ENCODE peak calls at places on chromosomes 3 and 15, in nine cellular contexts. M is neuronal stem cell, K is testis, O is stomach, N is astrocyte of the spinal cord, S is SJSA1, L is tibial nerve, J is GM23248, Y is bronchial epithelial cell. P is an unnamed sample.

GRCh38 chr3:57169872-57170623 is 4.9 kb upstream of the IL17RD start:
- DNase-seq in O (peak), K (peak), L (no peak), J (peak), M (peak), N (peak), Y (peak), S (peak), P (no peak)

GRCh38 chr3:23659274-23659673 is 146.5 kb upstream of the UBE2E1 start:
- DNase-seq in M (no peak), N (no peak), L (no peak), K (no peak), S (no peak), Y (no peak), O (no peak), J (no peak), P (no peak)

GRCh38 chr3:130093741-130094391 is 12.2 kb downstream of the ALG1L2 start:
- DNase-seq in K (no peak), S (no peak), J (no peak), M (no peak), L (no peak), O (no peak), Y (no peak), N (no peak), P (no peak)

GRCh38 chr3:130258532-130258952 is 86.9 kb upstream of the COL6A5 start:
- DNase-seq in N (no peak), Y (peak), J (peak), K (no peak), M (no peak), S (no peak), O (no peak), L (no peak), P (peak)

GRCh38 chr3:1195922-1196321 is 103.1 kb downstream of the CNTN6 start:
- DNase-seq in M (no peak), N (peak), O (no peak), L (no peak), K (no peak), J (peak), S (no peak), Y (peak), P (peak)

GRCh38 chr15:85793641-85794597 is 806 bp downstream of the KLHL25 start:
- DNase-seq in O (peak), Y (no peak), N (peak), J (peak), M (peak), L (no peak), S (no peak), K (peak), P (no peak)

GRCh38 chr3:22928716-22929115 is 274.4 kb upstream of the UBE2E2 start:
- DNase-seq in S (no peak), K (no peak), N (no peak), M (no peak), L (no peak), O (no peak), J (no peak), Y (no peak), P (no peak)

GRCh38 chr3:136070953-136071949 is 105.7 kb downstream of the PPP2R3A start:
- DNase-seq in Y (peak), S (peak), L (no peak), J (peak), N (peak), O (no peak), K (peak), M (no peak), P (no peak)

GRCh38 chr3:40841131-40841530 is 316.4 kb downstream of the ZNF621 start:
- DNase-seq in S (no peak), K (peak), M (no peak), L (no peak), O (no peak), Y (peak), N (no peak), J (no peak), P (no peak)

GRCh38 chr15:59168536-59168935 is 38.1 kb upstream of the LDHAL6B start:
- DNase-seq in O (no peak), M (no peak), Y (peak), K (no peak), N (no peak), J (peak), L (no peak), S (no peak), P (peak)

GRCh38 chr15:83654379-83655236 is 685 bp downstream of the ADAMTSL3 start:
- DNase-seq in K (peak), N (no peak), O (peak), L (no peak), S (no peak), J (peak), M (no peak), Y (no peak), P (no peak)

GRCh38 chr3:59432676-59433075 is 382.9 kb upstream of the CFAP20DC start:
- DNase-seq in N (no peak), J (peak), S (no peak), M (no peak), O (no peak), K (no peak), L (no peak), Y (peak), P (no peak)

GRCh38 chr3:197028711-197029510 is 706 bp downstream of the MELTF start:
- DNase-seq in O (no peak), L (no peak), K (no peak), S (no peak), J (peak), M (no peak), N (no peak), Y (no peak), P (no peak)

GRCh38 chr3:71447197-71447596 is 136.3 kb downstream of the FOXP1 start:
- DNase-seq in K (no peak), O (no peak), S (no peak), J (no peak), L (no peak), Y (no peak), N (no peak), M (no peak), P (no peak)
- H3K4me3 ChIP-seq in K (no peak), O (no peak), S (no peak), J (no peak), L (no peak), Y (no peak), N (no peak), M (no peak), P (no peak)

DNA sequence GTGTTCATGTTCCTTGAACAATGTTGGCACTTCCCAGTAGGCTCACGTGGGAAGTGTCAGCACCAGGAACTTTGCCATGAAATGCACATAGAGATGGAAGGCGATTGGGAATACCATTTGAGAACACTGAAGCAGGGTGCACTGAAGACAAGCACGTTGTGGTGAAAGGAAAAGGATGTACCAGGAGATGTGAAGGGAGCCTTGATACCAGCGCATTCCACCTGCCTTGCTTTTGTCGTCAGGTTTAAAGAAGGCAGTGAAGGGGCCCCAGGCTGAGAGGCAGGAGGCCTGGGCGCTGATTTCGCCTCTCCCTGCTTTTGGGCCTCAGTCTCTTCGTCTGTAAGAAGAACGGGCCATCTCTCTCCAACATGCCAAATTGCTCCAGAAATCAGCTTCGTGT is 194.5 kb upstream of the HES1 start:
- DNase-seq in K (no peak), O (no peak), N (no peak), S (no peak), M (no peak), L (no peak), J (no peak), Y (no peak), P (no peak)
- H3K4me3 ChIP-seq in K (no peak), O (no peak), N (no peak), S (no peak), M (no peak), L (no peak), J (no peak), Y (no peak), P (no peak)

GRCh38 chr3:140844072-140844471 is 97.6 kb upstream of the SLC25A36 start:
- DNase-seq in M (no peak), K (no peak), O (no peak), S (no peak), J (no peak), N (no peak), Y (no peak), L (no peak), P (no peak)
- H3K4me3 ChIP-seq in M (no peak), K (no peak), O (no peak), S (no peak), J (no peak), N (no peak), Y (no peak), L (no peak), P (no peak)

GRCh38 chr15:34039180-34039486 is at the start of gene AVEN:
- DNase-seq in M (no peak), O (no peak), J (no peak), S (no peak), N (no peak), Y (no peak), K (no peak), L (no peak), P (no peak)

GRCh38 chr15:34043391-34043790 is 4.4 kb upstream of the AVEN start:
- DNase-seq in Y (no peak), J (no peak), L (no peak), M (no peak), K (no peak), O (no peak), N (no peak), S (no peak), P (no peak)

GRCh38 chr15:34038023-34038403 is 991 bp downstream of the AVEN start:
- DNase-seq in K (no peak), O (no peak), L (no peak), N (no peak), M (no peak), Y (no peak), J (no peak), S (no peak), P (no peak)

GRCh38 chr15:34038404-34039179 is 412 bp downstream of the AVEN start:
- DNase-seq in O (peak), Y (peak), N (peak), S (peak), J (peak), L (peak), K (peak), M (peak), P (no peak)

GRCh38 chr15:34039506-34040123 is 611 bp upstream of the AVEN start:
- DNase-seq in O (no peak), J (peak), N (peak), S (no peak), K (no peak), M (no peak), Y (peak), L (no peak), P (no peak)
- H3K4me3 ChIP-seq in O (peak), J (peak), N (peak), S (peak), K (peak), M (peak), Y (peak), L (peak), P (peak)

DNA sequence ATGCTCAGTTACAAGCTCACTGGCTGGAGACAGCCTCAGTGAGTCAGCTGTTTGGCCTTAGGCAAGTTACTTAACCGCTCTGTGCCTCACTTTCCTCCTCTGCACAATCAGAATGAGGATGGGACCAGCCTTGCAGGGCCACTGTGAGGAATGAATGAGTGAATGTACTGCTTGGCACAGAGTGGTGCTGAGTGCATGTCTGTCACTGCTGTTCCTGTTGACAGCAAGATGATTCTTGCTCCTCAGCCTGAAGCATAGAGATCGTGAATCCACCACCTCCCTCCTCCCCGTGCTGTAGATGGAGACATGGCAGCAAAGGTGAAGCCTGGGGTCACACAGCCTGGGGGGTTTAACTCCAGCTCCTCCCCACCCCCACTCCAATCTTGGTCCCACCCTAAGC is 14.6 kb upstream of the GRIP2 start:
- DNase-seq in N (no peak), L (no peak), J (peak), S (no peak), M (no peak), Y (no peak), O (no peak), K (no peak), P (no peak)
- H3K4me3 ChIP-seq in N (no peak), L (no peak), J (no peak), S (no peak), M (no peak), Y (no peak), O (no peak), K (no peak), P (no peak)

GRCh38 chr3:184601576-184602405 is 40.2 kb downstream of the EPHB3 start:
- DNase-seq in N (no peak), J (no peak), O (no peak), K (no peak), M (no peak), Y (no peak), S (no peak), L (no peak), P (no peak)

GRCh38 chr3:184604039-184604955 is 42.7 kb downstream of the EPHB3 start:
- DNase-seq in O (no peak), J (peak), K (peak), L (no peak), N (no peak), M (no peak), S (no peak), Y (no peak), P (no peak)

GRCh38 chr3:184604956-184605290 is 43.3 kb downstream of the EPHB3 start:
- DNase-seq in O (no peak), N (no peak), J (no peak), K (no peak), M (no peak), Y (no peak), S (no peak), L (no peak), P (no peak)

GRCh38 chr3:184602406-184603155 is 41.0 kb downstream of the EPHB3 start:
- DNase-seq in S (no peak), M (no peak), L (no peak), J (no peak), O (no peak), K (peak), Y (no peak), N (no peak), P (no peak)

DNA sequence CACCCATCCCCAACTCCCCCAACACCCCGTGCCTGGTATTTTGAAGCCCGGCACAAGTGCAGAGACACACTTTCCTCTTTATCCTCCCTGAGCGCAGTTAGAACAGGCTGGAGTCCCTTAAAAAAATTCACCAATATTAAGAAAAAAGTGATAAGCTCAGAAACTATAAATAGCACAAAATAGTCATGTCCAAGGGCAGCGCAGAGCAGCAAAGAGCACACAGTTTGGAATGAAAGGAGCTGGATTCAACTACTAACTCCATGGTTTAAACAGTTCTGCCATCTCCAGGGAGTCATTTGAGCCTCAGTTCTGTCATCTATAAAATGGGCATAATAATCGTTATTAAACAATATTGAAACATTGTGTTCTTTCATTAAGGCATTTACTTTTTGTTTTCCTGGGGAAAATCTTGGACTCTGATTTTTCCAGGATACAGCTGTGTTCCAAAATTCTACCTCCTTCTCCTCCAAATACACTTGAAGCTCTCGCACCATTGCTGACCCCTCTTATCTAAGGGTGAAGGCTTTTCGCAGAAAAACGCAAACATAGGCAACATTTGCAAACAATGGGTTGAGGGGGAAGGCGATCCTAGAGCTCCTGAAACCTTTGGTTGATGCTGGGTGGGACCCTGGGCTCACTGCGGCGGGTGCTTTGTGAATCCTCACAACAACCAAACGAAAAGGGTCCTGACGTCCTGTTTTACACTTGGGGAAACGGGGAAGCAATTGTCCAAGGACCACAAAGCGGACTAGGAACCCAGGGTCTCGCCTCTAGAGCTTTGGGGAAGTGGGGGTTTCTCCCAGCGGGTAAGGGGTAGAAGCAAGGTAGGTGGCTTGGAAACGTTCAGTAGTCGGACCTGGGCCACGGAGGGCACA is 41.8 kb downstream of the EPHB3 start:
- DNase-seq in J (no peak), O (no peak), S (no peak), L (no peak), Y (no peak), N (no peak), M (no peak), K (no peak), P (no peak)
- H3K4me3 ChIP-seq in J (peak), O (peak), S (no peak), L (peak), Y (no peak), N (no peak), M (peak), K (peak), P (no peak)

DNA sequence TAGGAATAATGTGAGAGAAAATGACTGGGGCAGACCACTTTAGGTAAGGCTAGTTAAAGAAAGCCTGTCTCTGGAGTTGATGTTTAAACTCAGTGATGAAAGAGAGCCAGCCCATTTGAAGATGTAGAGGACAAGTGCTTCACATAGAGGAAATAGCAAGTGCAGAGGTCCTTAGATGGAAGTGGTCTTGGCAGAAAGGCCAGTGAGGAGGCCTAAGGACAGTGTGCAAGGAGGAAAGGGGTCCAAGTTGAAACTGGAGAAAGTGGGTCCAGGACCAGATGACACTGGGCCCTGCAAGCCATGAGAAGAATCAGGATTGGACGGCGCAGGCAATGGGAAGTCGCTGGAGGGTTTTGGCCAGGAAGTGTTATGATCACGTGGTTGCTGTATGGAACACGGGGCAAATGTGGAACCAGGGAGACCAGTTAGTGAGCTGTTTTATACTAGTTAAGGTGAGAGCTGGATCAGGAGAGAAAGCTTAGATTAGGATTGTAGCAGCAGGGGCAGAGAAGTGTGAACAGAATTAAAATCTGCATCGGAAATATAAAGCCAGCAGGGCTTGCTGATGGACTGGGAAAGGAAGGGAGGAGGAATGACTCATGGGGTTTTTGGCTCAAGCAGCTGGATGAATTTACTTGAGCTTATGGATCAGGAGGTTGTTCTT is 48.0 kb upstream of the SCAANT1 start:
- DNase-seq in Y (peak), N (peak), O (peak), K (no peak), M (no peak), S (no peak), J (peak), L (no peak), P (no peak)
- H3K4me3 ChIP-seq in Y (peak), N (no peak), O (peak), K (no peak), M (no peak), S (peak), J (peak), L (peak), P (peak)

GRCh38 chr15:77497108-77497737 is 76.5 kb downstream of the HMG20A start:
- DNase-seq in M (no peak), S (peak), L (peak), J (peak), N (peak), Y (no peak), K (peak), O (peak), P (no peak)

GRCh38 chr15:77497942-77498361 is 77.3 kb downstream of the HMG20A start:
- DNase-seq in K (peak), S (no peak), J (peak), N (peak), M (no peak), L (no peak), O (no peak), Y (no peak), P (no peak)

GRCh38 chr15:77499087-77499765 is 78.5 kb downstream of the HMG20A start:
- DNase-seq in S (no peak), L (no peak), N (no peak), J (peak), K (no peak), M (no peak), O (no peak), Y (no peak), P (no peak)

GRCh38 chr15:77495806-77496589 is 75.3 kb downstream of the HMG20A start:
- DNase-seq in K (no peak), M (no peak), Y (no peak), N (peak), L (no peak), O (no peak), J (peak), S (peak), P (peak)

GRCh38 chr15:77496710-77497107 is 76.0 kb downstream of the HMG20A start:
- DNase-seq in J (peak), S (peak), Y (peak), K (peak), N (peak), M (peak), L (peak), O (peak), P (peak)
- H3K4me3 ChIP-seq in J (peak), S (no peak), Y (no peak), K (no peak), N (no peak), M (no peak), L (peak), O (peak), P (no peak)

GRCh38 chr3:128496019-128496601 is 3.1 kb upstream of the GATA2 start:
- DNase-seq in Y (no peak), L (no peak), O (no peak), S (no peak), K (peak), J (no peak), N (no peak), M (no peak), P (no peak)

GRCh38 chr3:128497305-128498126 is 4.5 kb upstream of the GATA2 start:
- DNase-seq in N (no peak), Y (no peak), S (peak), M (no peak), L (no peak), O (peak), J (peak), K (peak), P (no peak)

GRCh38 chr3:128495435-128495970 is 2.5 kb upstream of the GATA2 start:
- DNase-seq in S (no peak), Y (no peak), M (no peak), K (no peak), N (no peak), L (no peak), J (no peak), O (no peak), P (no peak)

GRCh38 chr3:128498127-128498626 is 5.2 kb upstream of the GATA2 start:
- DNase-seq in O (no peak), S (no peak), Y (no peak), J (no peak), L (no peak), K (peak), M (no peak), N (no peak), P (no peak)

GRCh38 chr3:128496602-128497304 is 3.8 kb upstream of the GATA2 start:
- DNase-seq in M (no peak), O (no peak), Y (no peak), L (no peak), J (peak), N (no peak), S (no peak), K (peak), P (no peak)
- H3K4me3 ChIP-seq in M (peak), O (peak), Y (peak), L (peak), J (no peak), N (no peak), S (no peak), K (no peak), P (peak)

GRCh38 chr15:51267047-51267713 is 71.2 kb downstream of the CYP19A1 start:
- DNase-seq in K (no peak), J (peak), M (no peak), O (no peak), N (peak), S (no peak), Y (no peak), L (no peak), P (no peak)

GRCh38 chr15:51263726-51264125 is 74.7 kb downstream of the CYP19A1 start:
- DNase-seq in Y (no peak), J (peak), M (no peak), L (no peak), S (no peak), O (no peak), N (no peak), K (no peak), P (no peak)

GRCh38 chr15:51267714-51268105 is 70.7 kb downstream of the CYP19A1 start:
- DNase-seq in L (no peak), Y (no peak), K (no peak), M (no peak), O (no peak), N (no peak), S (no peak), J (peak), P (no peak)

GRCh38 chr15:51265037-51265555 is 73.3 kb downstream of the CYP19A1 start:
- DNase-seq in L (no peak), J (no peak), Y (no peak), K (no peak), N (no peak), S (no peak), M (no peak), O (no peak), P (no peak)

GRCh38 chr15:51266548-51266947 is 71.8 kb downstream of the CYP19A1 start:
- DNase-seq in S (no peak), M (no peak), L (no peak), J (peak), K (no peak), O (no peak), Y (no peak), N (no peak), P (no peak)
- H3K4me3 ChIP-seq in S (no peak), M (peak), L (peak), J (peak), K (no peak), O (peak), Y (no peak), N (peak), P (peak)

P was measured in skeletal muscle cell.